ENCODE peak calls at places on chromosome 2, in nine cellular contexts. One of them, this sample, is unnamed.

GRCh38 chr2:108139521-108139920 is 100.2 kb upstream of the SULT1C3 start:
- DNase-seq in astrocyte: peak; percentile 6
- DNase-seq in GM12865: peak; percentile 24
- DNase-seq in astrocyte of the spinal cord: peak; percentile 22
- DNase-seq in AG04450: no peak
- DNase-seq in kidney epithelial cell: no peak
- DNase-seq in heart right ventricle: no peak
- DNase-seq in fibroblast of mammary gland: peak; percentile 28
- DNase-seq in NB4: peak; percentile 44
- DNase-seq in this sample: no peak

GRCh38 chr2:55809875-55810620 is 113.5 kb downstream of the EFEMP1 start:
- DNase-seq in astrocyte: no peak
- DNase-seq in GM12865: no peak
- DNase-seq in astrocyte of the spinal cord: no peak
- DNase-seq in AG04450: no peak
- DNase-seq in kidney epithelial cell: no peak
- DNase-seq in heart right ventricle: peak; percentile 25
- DNase-seq in fibroblast of mammary gland: peak; percentile 85
- DNase-seq in NB4: no peak
- DNase-seq in this sample: peak; percentile 19

GRCh38 chr2:27756544-27757498 is 14.7 kb upstream of the MRPL33 start:
- DNase-seq in astrocyte: no peak
- DNase-seq in GM12865: no peak
- DNase-seq in astrocyte of the spinal cord: peak; percentile 40
- DNase-seq in AG04450: no peak
- DNase-seq in kidney epithelial cell: no peak
- DNase-seq in heart right ventricle: peak; percentile 24
- DNase-seq in fibroblast of mammary gland: no peak
- DNase-seq in NB4: peak; percentile 98
- DNase-seq in this sample: no peak

GRCh38 chr2:224078656-224079055 is 39.6 kb upstream of the SERPINE2 start:
- DNase-seq in astrocyte: no peak
- DNase-seq in GM12865: no peak
- DNase-seq in astrocyte of the spinal cord: no peak
- DNase-seq in AG04450: no peak
- DNase-seq in kidney epithelial cell: no peak
- DNase-seq in heart right ventricle: no peak
- DNase-seq in fibroblast of mammary gland: no peak
- DNase-seq in NB4: no peak
- DNase-seq in this sample: no peak

GRCh38 chr2:72778410-72778809 is 47.4 kb downstream of the EXOC6B start:
- DNase-seq in astrocyte: peak; percentile 62
- DNase-seq in GM12865: no peak
- DNase-seq in astrocyte of the spinal cord: peak; percentile 33
- DNase-seq in AG04450: no peak
- DNase-seq in kidney epithelial cell: peak; percentile 64
- DNase-seq in heart right ventricle: no peak
- DNase-seq in fibroblast of mammary gland: peak; percentile 74
- DNase-seq in NB4: no peak
- DNase-seq in this sample: no peak

GRCh38 chr2:205780645-205781044 is 98.3 kb downstream of the NRP2 start:
- DNase-seq in astrocyte: no peak
- DNase-seq in GM12865: no peak
- DNase-seq in astrocyte of the spinal cord: no peak
- DNase-seq in AG04450: no peak
- DNase-seq in kidney epithelial cell: no peak
- DNase-seq in heart right ventricle: no peak
- DNase-seq in fibroblast of mammary gland: no peak
- DNase-seq in NB4: no peak
- DNase-seq in this sample: no peak

GRCh38 chr2:175205523-175205922 is 24.0 kb upstream of the ATP5MC3 start:
- DNase-seq in astrocyte: peak; percentile 71
- DNase-seq in GM12865: no peak
- DNase-seq in astrocyte of the spinal cord: peak; percentile 41
- DNase-seq in AG04450: no peak
- DNase-seq in kidney epithelial cell: peak; percentile 39
- DNase-seq in heart right ventricle: no peak
- DNase-seq in fibroblast of mammary gland: peak; percentile 43
- DNase-seq in NB4: no peak
- DNase-seq in this sample: no peak

GRCh38 chr2:174606336-174606735 is 8.7 kb upstream of the WIPF1 start:
- DNase-seq in astrocyte: peak; percentile 79
- DNase-seq in GM12865: peak; percentile 72
- DNase-seq in astrocyte of the spinal cord: peak; percentile 82
- DNase-seq in AG04450: no peak
- DNase-seq in kidney epithelial cell: no peak
- DNase-seq in heart right ventricle: no peak
- DNase-seq in fibroblast of mammary gland: peak; percentile 97
- DNase-seq in NB4: no peak
- DNase-seq in this sample: no peak

GRCh38 chr2:178219247-178219646 is 24.9 kb downstream of the OSBPL6 start:
- DNase-seq in astrocyte: no peak
- DNase-seq in GM12865: no peak
- DNase-seq in astrocyte of the spinal cord: no peak
- DNase-seq in AG04450: no peak
- DNase-seq in kidney epithelial cell: no peak
- DNase-seq in heart right ventricle: no peak
- DNase-seq in fibroblast of mammary gland: no peak
- DNase-seq in NB4: no peak
- DNase-seq in this sample: no peak

DNA sequence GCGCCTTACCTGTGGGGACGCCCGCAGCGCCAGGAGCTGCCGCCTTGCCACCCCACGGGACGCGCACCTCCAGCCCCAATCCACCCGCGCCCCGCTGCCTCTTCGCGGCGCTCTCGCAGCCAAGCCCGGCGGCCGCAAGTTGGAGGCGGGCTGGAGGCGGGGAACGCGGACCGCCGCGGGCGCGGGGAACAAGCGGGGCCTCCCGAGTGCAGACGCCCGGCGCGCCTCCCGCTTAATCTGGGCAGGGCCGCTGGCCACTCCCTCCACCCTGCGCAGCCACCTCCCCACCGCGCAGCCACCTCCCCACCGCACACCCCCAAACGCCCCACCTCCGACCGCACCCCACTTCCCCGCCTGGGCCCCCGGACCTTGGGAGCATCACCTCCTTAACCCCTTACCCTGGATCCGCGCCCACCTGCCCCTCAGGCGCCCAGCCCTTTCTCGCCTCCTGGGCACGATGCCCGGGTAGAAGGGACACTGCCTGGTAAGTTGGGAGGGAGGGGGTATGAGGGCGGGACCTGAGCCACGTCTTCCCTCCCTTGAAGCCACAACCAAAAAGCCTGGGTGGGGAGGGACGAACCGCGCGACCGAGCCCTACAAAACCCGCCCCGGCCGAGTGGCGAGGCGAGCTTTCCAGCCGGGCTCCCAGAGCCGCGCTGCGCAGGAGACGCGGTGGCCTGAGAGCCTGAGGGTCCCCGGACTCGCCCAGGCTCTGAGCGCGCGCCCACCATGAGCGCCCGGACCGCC is at the start of the genes COL4A3 and COL4A4:
- DNase-seq in astrocyte: peak; percentile 8
- DNase-seq in GM12865: peak; percentile 85
- DNase-seq in astrocyte of the spinal cord: no peak
- DNase-seq in AG04450: no peak
- DNase-seq in kidney epithelial cell: no peak
- DNase-seq in heart right ventricle: peak; percentile 69
- DNase-seq in fibroblast of mammary gland: peak; percentile 23
- DNase-seq in NB4: no peak
- DNase-seq in this sample: no peak
- TF ChIP-seq CTCF in astrocyte: no peak
- TF ChIP-seq CTCF in GM12865: no peak
- TF ChIP-seq CTCF in astrocyte of the spinal cord: no peak
- TF ChIP-seq CTCF in AG04450: no peak
- TF ChIP-seq CTCF in kidney epithelial cell: no peak
- TF ChIP-seq CTCF in heart right ventricle: no peak
- TF ChIP-seq CTCF in fibroblast of mammary gland: no peak
- TF ChIP-seq CTCF in NB4: no peak
- TF ChIP-seq CTCF in this sample: no peak

DNA sequence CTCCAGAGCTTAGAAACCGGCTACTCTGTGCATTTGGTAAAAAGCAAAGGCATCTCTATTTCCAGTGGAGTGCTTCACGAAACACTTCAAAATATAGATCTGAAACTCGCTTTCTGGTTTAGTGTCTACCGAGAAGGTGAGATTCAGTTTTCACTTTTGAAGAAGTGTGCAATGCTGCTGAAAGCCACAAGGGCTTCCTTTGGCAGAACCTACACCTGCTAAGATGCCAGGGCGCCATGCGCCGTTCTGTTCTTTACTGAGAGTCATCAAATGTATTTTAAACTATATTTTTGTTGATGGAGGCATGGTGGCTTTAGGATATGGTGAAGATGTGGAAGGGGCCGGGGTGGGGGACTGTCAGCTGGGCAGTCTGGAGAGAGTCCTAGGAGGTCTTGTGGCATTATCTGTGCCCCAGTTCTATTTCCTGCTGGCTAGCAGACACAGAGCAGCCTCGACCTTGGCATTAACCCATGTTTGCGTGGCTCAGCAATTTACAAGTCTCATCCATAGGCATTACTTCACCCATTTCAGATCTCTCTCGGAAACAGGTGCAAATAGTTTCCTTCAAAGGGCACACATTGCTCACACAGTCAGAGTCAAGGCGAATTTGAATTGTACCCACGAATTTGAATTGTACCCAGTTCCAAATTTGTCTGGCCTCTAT is 46.7 kb upstream of the KCNF1 start:
- DNase-seq in astrocyte: no peak
- DNase-seq in GM12865: peak; percentile 85
- DNase-seq in astrocyte of the spinal cord: no peak
- DNase-seq in AG04450: no peak
- DNase-seq in kidney epithelial cell: no peak
- DNase-seq in heart right ventricle: no peak
- DNase-seq in fibroblast of mammary gland: no peak
- DNase-seq in NB4: no peak
- DNase-seq in this sample: no peak
- TF ChIP-seq CTCF in astrocyte: peak; percentile 11
- TF ChIP-seq CTCF in GM12865: peak; percentile 47
- TF ChIP-seq CTCF in astrocyte of the spinal cord: peak; percentile 14
- TF ChIP-seq CTCF in AG04450: no peak
- TF ChIP-seq CTCF in kidney epithelial cell: no peak
- TF ChIP-seq CTCF in heart right ventricle: peak; percentile 25
- TF ChIP-seq CTCF in fibroblast of mammary gland: peak; percentile 4
- TF ChIP-seq CTCF in NB4: no peak
- TF ChIP-seq CTCF in this sample: no peak

GRCh38 chr2:164655750-164656149 is 34.5 kb upstream of the GRB14 start:
- DNase-seq in astrocyte: no peak
- DNase-seq in GM12865: no peak
- DNase-seq in astrocyte of the spinal cord: peak; percentile 39
- DNase-seq in AG04450: no peak
- DNase-seq in kidney epithelial cell: no peak
- DNase-seq in heart right ventricle: no peak
- DNase-seq in fibroblast of mammary gland: peak; percentile 34
- DNase-seq in NB4: no peak
- DNase-seq in this sample: no peak
- TF ChIP-seq CTCF in astrocyte: no peak
- TF ChIP-seq CTCF in GM12865: no peak
- TF ChIP-seq CTCF in astrocyte of the spinal cord: peak; percentile 19
- TF ChIP-seq CTCF in AG04450: no peak
- TF ChIP-seq CTCF in kidney epithelial cell: no peak
- TF ChIP-seq CTCF in heart right ventricle: no peak
- TF ChIP-seq CTCF in fibroblast of mammary gland: peak; percentile 14
- TF ChIP-seq CTCF in NB4: no peak
- TF ChIP-seq CTCF in this sample: peak; percentile 12

DNA sequence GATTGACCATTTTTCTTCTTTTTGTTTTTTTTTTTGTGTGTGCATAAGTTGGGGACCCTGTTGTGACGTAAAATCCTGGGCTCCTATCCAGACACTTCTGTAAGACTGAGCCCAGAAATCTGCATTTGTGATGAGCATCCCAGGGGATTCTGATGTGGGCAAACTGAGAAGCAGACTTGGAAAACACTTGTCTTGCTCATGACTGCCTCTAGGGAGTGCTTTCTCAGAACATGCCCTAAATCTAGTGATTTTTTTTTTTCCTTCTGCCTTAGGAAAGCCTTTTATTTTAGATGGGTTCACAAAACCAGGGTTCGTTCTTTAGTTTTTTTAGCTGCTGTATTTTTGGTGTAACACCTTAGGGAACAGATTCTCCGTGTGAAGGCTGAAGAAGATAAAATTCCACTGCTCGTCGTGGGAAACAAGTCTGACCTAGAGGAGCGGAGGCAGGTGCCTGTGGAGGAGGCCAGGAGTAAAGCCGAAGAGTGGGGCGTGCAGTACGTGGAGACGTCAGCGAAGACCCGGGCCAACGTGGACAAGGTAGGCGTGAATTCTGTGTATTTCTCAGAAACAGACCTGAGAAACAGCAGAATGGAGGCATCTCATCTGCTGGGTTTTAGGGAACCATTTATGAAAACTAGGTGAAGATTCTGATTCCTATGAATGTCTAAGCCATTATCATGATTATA is 36.7 kb downstream of the RALB start:
- DNase-seq in astrocyte: no peak
- DNase-seq in GM12865: no peak
- DNase-seq in astrocyte of the spinal cord: no peak
- DNase-seq in AG04450: no peak
- DNase-seq in kidney epithelial cell: no peak
- DNase-seq in heart right ventricle: no peak
- DNase-seq in fibroblast of mammary gland: peak; percentile 42
- DNase-seq in NB4: no peak
- DNase-seq in this sample: no peak
- TF ChIP-seq CTCF in astrocyte: peak; percentile 32
- TF ChIP-seq CTCF in GM12865: no peak
- TF ChIP-seq CTCF in astrocyte of the spinal cord: peak; percentile 15
- TF ChIP-seq CTCF in AG04450: peak; percentile 24
- TF ChIP-seq CTCF in kidney epithelial cell: peak; percentile 14
- TF ChIP-seq CTCF in heart right ventricle: no peak
- TF ChIP-seq CTCF in fibroblast of mammary gland: peak; percentile 21
- TF ChIP-seq CTCF in NB4: no peak
- TF ChIP-seq CTCF in this sample: no peak

DNA sequence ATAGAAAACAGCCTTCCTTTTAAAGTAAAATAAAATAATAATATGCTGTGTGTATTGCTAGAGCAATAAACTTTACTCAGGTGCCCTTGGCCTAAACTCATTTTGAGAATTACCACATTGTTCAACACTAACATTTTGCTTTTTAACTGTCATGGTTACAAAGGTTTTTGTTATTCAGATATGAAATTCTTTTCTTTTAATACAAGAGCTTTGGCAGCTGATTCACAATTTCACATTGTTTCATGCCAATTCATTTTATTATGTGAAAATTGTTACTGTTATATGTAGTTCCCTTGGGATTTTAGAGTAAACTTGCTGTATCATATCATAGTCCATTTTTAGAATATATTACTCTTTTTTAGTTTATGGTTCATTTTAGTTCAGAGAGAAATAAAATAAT is 65.8 kb upstream of the ZNF804A start:
- DNase-seq in astrocyte: no peak
- DNase-seq in GM12865: no peak
- DNase-seq in astrocyte of the spinal cord: no peak
- DNase-seq in AG04450: no peak
- DNase-seq in kidney epithelial cell: no peak
- DNase-seq in heart right ventricle: no peak
- DNase-seq in fibroblast of mammary gland: no peak
- DNase-seq in NB4: no peak
- DNase-seq in this sample: no peak
- TF ChIP-seq CTCF in astrocyte: no peak
- TF ChIP-seq CTCF in GM12865: no peak
- TF ChIP-seq CTCF in astrocyte of the spinal cord: no peak
- TF ChIP-seq CTCF in AG04450: no peak
- TF ChIP-seq CTCF in kidney epithelial cell: no peak
- TF ChIP-seq CTCF in heart right ventricle: no peak
- TF ChIP-seq CTCF in fibroblast of mammary gland: no peak
- TF ChIP-seq CTCF in NB4: no peak
- TF ChIP-seq CTCF in this sample: no peak